ENCODE peak calls at places on chromosomes 13 and 19, in seven cellular contexts. H, L, Y, A, N, Z and G are unnamed samples.

GRCh38 chr13:25252229-25252628 is 35.1 kb downstream of the MTMR6 start:
- DNase-seq in N (no peak), Y (no peak), H (no peak), A (no peak), Z (no peak), L (no peak), G (no peak)

GRCh38 chr13:43799191-43799590 is 12.4 kb upstream of the ENOX1 start:
- DNase-seq in Y (no peak), N (no peak), A (no peak), H (no peak), Z (no peak), L (no peak), G (peak; percentile 7)

GRCh38 chr19:35846038-35846668 is 6.2 kb downstream of the NPHS1 start:
- DNase-seq in A (no peak), Z (no peak), N (no peak), Y (no peak), L (peak; percentile 88), H (no peak), G (no peak)

GRCh38 chr19:806815-807421 is 9.7 kb downstream of the PTBP1 start:
- DNase-seq in H (no peak), L (no peak), A (no peak), Z (no peak), N (no peak), Y (no peak), G (no peak)

GRCh38 chr13:62633448-62633847 is 1217.8 kb upstream of the PCDH20 start:
- DNase-seq in Y (no peak), L (no peak), Z (no peak), A (no peak), H (no peak), N (no peak), G (no peak)

GRCh38 chr13:90308249-90308648 is 1039.2 kb upstream of the MIR17HG start:
- DNase-seq in H (no peak), Z (no peak), N (peak; percentile 17), L (no peak), Y (no peak), A (no peak), G (no peak)

GRCh38 chr13:39784347-39784746 is 128.9 kb downstream of the COG6 start:
- DNase-seq in H (no peak), Z (no peak), N (no peak), L (no peak), Y (no peak), A (no peak), G (peak; percentile 62)

GRCh38 chr13:74158606-74159352 is 24.6 kb upstream of the KLF12 start:
- DNase-seq in L (no peak), Z (no peak), A (no peak), H (no peak), Y (no peak), N (no peak), G (no peak)

GRCh38 chr13:41059466-41059865 is 1.8 kb upstream of the WBP4 start:
- DNase-seq in L (no peak), Z (no peak), H (no peak), A (no peak), N (no peak), Y (no peak), G (peak; percentile 11)

GRCh38 chr13:99385161-99385560 is 78.0 kb upstream of the GPR183 start:
- DNase-seq in A (no peak), L (no peak), Z (no peak), H (no peak), N (no peak), Y (no peak), G (no peak)

GRCh38 chr13:60397693-60398437 is 845 bp downstream of the TDRD3 start:
- DNase-seq in Y (no peak), N (no peak), H (no peak), Z (no peak), A (peak; percentile 35), L (peak; percentile 30), G (peak; percentile 67)

GRCh38 chr13:30173301-30173605 is 134.1 kb downstream of the KATNAL1 start:
- DNase-seq in H (no peak), Z (no peak), N (no peak), Y (no peak), L (no peak), A (no peak), G (no peak)

GRCh38 chr19:19491321-19492025 is 23.9 kb downstream of the TSSK6 start:
- DNase-seq in L (no peak), Z (no peak), Y (no peak), A (no peak), N (no peak), H (no peak), G (no peak)

GRCh38 chr13:34409496-34410163 is 532.4 kb upstream of the NBEA start:
- DNase-seq in L (no peak), N (no peak), H (no peak), A (no peak), Z (no peak), Y (no peak), G (no peak)

GRCh38 chr13:25267715-25268114 is 19.6 kb downstream of the MTMR6 start:
- DNase-seq in Y (no peak), N (no peak), A (no peak), Z (no peak), H (no peak), L (no peak), G (peak; percentile 26)

GRCh38 chr19:15466851-15467733 is 2.7 kb upstream of the RASAL3 start:
- DNase-seq in N (no peak), Y (peak; percentile 97), L (no peak), H (no peak), A (no peak), Z (no peak), G (peak; percentile 43)

GRCh38 chr13:113184568-113185440 is 23.7 kb downstream of the PCID2 start:
- DNase-seq in H (no peak), N (no peak), Y (no peak), Z (no peak), L (no peak), A (no peak), G (no peak)

GRCh38 chr13:36919206-36919832 is 719 bp downstream of the SMAD9 start:
- DNase-seq in A (peak; percentile 83), Y (no peak), Z (no peak), L (no peak), N (peak; percentile 11), H (no peak), G (peak; percentile 17)

GRCh38 chr19:42401365-42402303 is 11.5 kb upstream of the CNFN start:
- DNase-seq in Y (no peak), H (no peak), N (peak; percentile 76), Z (peak; percentile 78), A (peak; percentile 49), L (peak; percentile 96), G (peak; percentile 73)

GRCh38 chr13:85314686-85315085 is 484.5 kb downstream of the SLITRK6 start:
- DNase-seq in L (no peak), Y (no peak), Z (no peak), N (no peak), A (no peak), H (no peak), G (no peak)

DNA sequence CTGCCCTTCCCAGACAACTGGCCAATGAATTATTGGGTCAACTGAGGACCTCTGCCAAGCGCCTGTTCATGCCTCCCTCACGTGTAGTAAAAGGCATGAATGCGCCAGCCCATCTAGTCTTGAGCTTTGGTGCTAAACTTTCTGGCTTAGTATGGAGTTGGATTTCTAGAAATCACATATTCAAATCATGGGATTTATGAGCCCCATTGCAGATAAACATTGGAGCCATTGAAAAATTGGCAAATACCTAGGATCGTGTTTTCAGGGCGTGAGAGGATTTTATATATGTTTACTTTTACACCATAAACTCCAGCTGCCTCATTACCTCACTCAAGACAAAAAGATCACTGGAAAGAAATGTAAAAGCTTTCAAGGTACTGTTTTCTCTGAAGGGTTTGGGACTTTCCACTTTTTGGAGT is 47.1 kb downstream of the COL4A2 start:
- DNase-seq in Z (no peak), N (no peak), L (no peak), Y (no peak), H (no peak), A (no peak), G (peak; percentile 68)
- TF ChIP-seq CEBPB in Z (no peak), N (no peak), L (no peak), Y (no peak), H (no peak), A (no peak), G (no peak)

GRCh38 chr13:101529419-101529818 is 76.9 kb downstream of the ITGBL1 start:
- DNase-seq in Z (no peak), H (no peak), Y (no peak), A (no peak), L (no peak), N (no peak), G (peak; percentile 90)
- TF ChIP-seq CEBPB in Z (no peak), H (no peak), Y (no peak), A (no peak), L (no peak), N (no peak), G (no peak)

DNA sequence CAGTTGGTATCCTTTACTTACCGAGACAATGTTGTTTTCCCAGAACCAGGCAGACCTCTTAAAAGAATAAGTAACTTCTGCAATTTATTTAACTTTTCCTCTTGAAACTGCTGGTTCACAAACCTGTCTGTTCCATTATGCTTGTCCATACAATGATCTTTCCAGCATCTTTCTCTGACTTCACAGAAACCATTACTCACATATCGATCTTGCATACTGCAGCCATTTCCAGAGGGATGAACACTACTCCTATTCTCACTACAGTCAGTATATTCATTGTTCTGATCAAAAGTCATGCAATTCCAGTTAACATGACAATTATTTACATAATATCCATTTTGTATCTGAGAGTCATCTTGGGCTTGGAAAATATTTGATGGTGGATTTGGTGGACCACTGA is 2.8 kb downstream of the N4BP2L2 start:
- DNase-seq in L (no peak), Y (no peak), A (no peak), Z (no peak), H (no peak), N (no peak), G (no peak)
- TF ChIP-seq CEBPB in L (no peak), Y (no peak), A (no peak), Z (no peak), H (no peak), N (no peak), G (no peak)

GRCh38 chr19:17027428-17027816 is 812 bp upstream of the CPAMD8 start:
- DNase-seq in Y (no peak), Z (no peak), N (no peak), H (no peak), L (no peak), A (no peak), G (no peak)

GRCh38 chr19:17023805-17024204 is 2.8 kb downstream of the CPAMD8 start:
- DNase-seq in Z (no peak), Y (no peak), A (no peak), H (no peak), L (no peak), N (no peak), G (no peak)

GRCh38 chr19:17025361-17025760 is 1.2 kb downstream of the CPAMD8 start:
- DNase-seq in A (no peak), L (no peak), N (no peak), Y (no peak), Z (no peak), H (no peak), G (no peak)

GRCh38 chr19:17026706-17027427 is at the start of gene CPAMD8:
- DNase-seq in Y (no peak), L (no peak), N (no peak), A (no peak), H (no peak), Z (no peak), G (no peak)

DNA sequence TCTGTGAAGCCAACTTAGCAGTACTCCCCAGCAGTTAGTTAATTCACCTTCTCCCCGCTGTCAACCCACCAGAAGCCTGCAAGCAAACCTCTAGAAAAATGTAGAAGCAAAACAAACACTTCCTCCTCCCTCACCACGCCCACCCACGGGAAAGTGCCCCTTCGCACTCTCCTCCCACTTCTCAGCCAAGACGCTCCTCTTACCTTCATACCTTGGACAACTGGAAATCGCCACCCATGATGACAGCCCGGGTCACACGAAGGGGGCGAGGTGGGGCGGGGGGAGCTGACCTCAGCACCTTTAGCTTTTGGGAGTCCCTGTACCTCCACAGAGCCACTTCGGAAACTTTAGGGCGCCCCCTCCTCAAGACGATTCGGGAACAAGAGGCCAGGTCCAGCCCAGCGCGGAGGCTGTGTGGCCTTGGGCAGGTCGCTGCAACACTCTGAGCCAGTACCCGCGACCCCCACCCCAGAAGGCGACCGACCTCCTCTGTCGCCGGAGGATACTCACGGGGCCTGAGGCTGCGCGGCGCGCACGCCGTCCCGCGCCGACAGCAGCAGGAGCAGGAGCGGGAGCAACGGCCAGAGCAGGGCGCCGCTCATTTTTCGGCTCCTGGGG is 460 bp downstream of the CPAMD8 start:
- DNase-seq in L (no peak), H (no peak), Z (no peak), A (no peak), Y (no peak), N (no peak), G (no peak)
- TF ChIP-seq CEBPB in L (no peak), H (no peak), Z (no peak), A (no peak), Y (no peak), N (no peak), G (no peak)